ENCODE peak calls at places on chromosomes 4 and X, in seven cellular contexts. M is H7; E is OCI-LY7; R is HCEC 1CT; W is upper lobe of right lung; B is activated T-cell treated with anti-CD3 and anti-CD28 coated beads, Interleukin-2, amount 50 U/mL, for 72 hours; G is AG09309. U is an unnamed sample.

GRCh38 chrX:69539437-69539836 is 35.3 kb downstream of the NALF2 start:
- DNase-seq in M (no peak), E (peak), R (no peak), W (no peak), B (peak), G (no peak), U (no peak)

GRCh38 chr4:47031011-47031678 is at the start of gene GABRB1:
- DNase-seq in M (peak), E (no peak), R (peak), W (peak), B (peak), G (no peak), U (peak)

GRCh38 chrX:129318375-129318774 is 204.9 kb downstream of the SMARCA1 start:
- DNase-seq in M (peak), E (peak), R (peak), W (no peak), B (no peak), G (peak), U (no peak)

GRCh38 chrX:7263961-7264360 is 116.0 kb upstream of the PUDP start:
- DNase-seq in M (no peak), E (no peak), R (peak), W (no peak), B (no peak), G (peak), U (no peak)

GRCh38 chr4:26032142-26032541 is 118.1 kb downstream of the SMIM20 start:
- DNase-seq in M (no peak), E (no peak), R (peak), W (no peak), B (no peak), G (no peak), U (peak)

GRCh38 chr4:142406917-142407501 is 439.1 kb downstream of the INPP4B start:
- DNase-seq in M (no peak), E (no peak), R (no peak), W (no peak), B (peak), G (no peak), U (no peak)

GRCh38 chr4:121554377-121554776 is 142.4 kb downstream of the ANXA5 start:
- DNase-seq in M (no peak), E (no peak), R (no peak), W (no peak), B (no peak), G (peak), U (no peak)

GRCh38 chr4:142350886-142351285 is 495.2 kb downstream of the INPP4B start:
- DNase-seq in M (no peak), E (no peak), R (no peak), W (no peak), B (no peak), G (no peak), U (no peak)

GRCh38 chr4:23979534-23979933 is 89.7 kb upstream of the PPARGC1A start:
- DNase-seq in M (peak), E (no peak), R (no peak), W (no peak), B (no peak), G (no peak), U (no peak)

GRCh38 chrX:138006176-138006575 is 440.2 kb downstream of the ZIC3 start:
- DNase-seq in M (no peak), E (no peak), R (no peak), W (no peak), B (no peak), G (no peak), U (no peak)

GRCh38 chr4:113026556-113026955 is 22.9 kb upstream of the ANK2 start:
- DNase-seq in M (no peak), E (no peak), R (peak), W (no peak), B (no peak), G (no peak), U (peak)

GRCh38 chr4:137226221-137226620 is 306.1 kb downstream of the PCDH18 start:
- DNase-seq in M (no peak), E (no peak), R (no peak), W (no peak), B (no peak), G (no peak), U (no peak)

GRCh38 chrX:114615765-114616164 is 31.9 kb downstream of the HTR2C start:
- DNase-seq in M (no peak), E (no peak), R (no peak), W (no peak), B (no peak), G (no peak), U (no peak)

GRCh38 chr4:41507292-41507933 is 30.5 kb upstream of the LIMCH1 start:
- DNase-seq in M (no peak), E (no peak), R (peak), W (no peak), B (no peak), G (peak), U (no peak)

GRCh38 chr4:3111461-3111860 is 37.0 kb downstream of the HTT start:
- DNase-seq in M (peak), E (no peak), R (peak), W (no peak), B (no peak), G (no peak), U (peak)